ENCODE peak calls at places on chromosomes 1 and 21, in eight cellular contexts. V, R, Y, P, O, G, S and N are unnamed samples.

GRCh38 chr1:6361124-6361775 is 32.3 kb downstream of the ACOT7 start:
- DNase-seq in V (no peak), R (no peak), Y (no peak), P (no peak), O (no peak), G (no peak), S (no peak), N (no peak)

GRCh38 chr1:154779563-154780189 is 90.4 kb downstream of the KCNN3 start:
- DNase-seq in V (no peak), R (no peak), Y (no peak), P (no peak), O (no peak), G (peak; percentile 53), S (no peak), N (no peak)

GRCh38 chr1:205933672-205934618 is 9.3 kb downstream of the SLC26A9 start:
- DNase-seq in V (no peak), R (no peak), Y (peak; percentile 91), P (no peak), O (no peak), G (no peak), S (no peak), N (no peak)

GRCh38 chr1:245363821-245364220 is 209.0 kb downstream of the KIF26B start:
- DNase-seq in V (no peak), R (no peak), Y (no peak), P (no peak), O (no peak), G (no peak), S (no peak), N (no peak)

GRCh38 chr1:1230656-1231399 is 973 bp downstream of the SDF4 start:
- DNase-seq in V (no peak), R (peak; percentile 65), Y (peak; percentile 64), P (no peak), O (no peak), G (no peak), S (peak; percentile 68), N (no peak)

GRCh38 chr1:246733706-246734105 is 9.5 kb downstream of the SCCPDH start:
- DNase-seq in V (no peak), R (no peak), Y (no peak), P (no peak), O (no peak), G (no peak), S (no peak), N (no peak)

GRCh38 chr1:191851799-191852595 is 306.3 kb upstream of the RGS18 start:
- DNase-seq in V (no peak), R (no peak), Y (no peak), P (no peak), O (no peak), G (no peak), S (no peak), N (no peak)

GRCh38 chr1:241895013-241895412 is 47.0 kb downstream of the EXO1 start:
- DNase-seq in V (no peak), R (no peak), Y (no peak), P (no peak), O (no peak), G (no peak), S (no peak), N (no peak)

GRCh38 chr1:8351693-8352470 is 34.0 kb downstream of the SLC45A1 start:
- DNase-seq in V (peak; percentile 27), R (no peak), Y (peak; percentile 18), P (peak; percentile 78), O (no peak), G (peak; percentile 79), S (peak; percentile 66), N (no peak)

GRCh38 chr21:32412162-32412997 is at the start of gene EVA1C:
- DNase-seq in V (peak; percentile 71), R (peak; percentile 82), Y (peak; percentile 58), P (peak; percentile 85), O (peak; percentile 49), G (peak; percentile 88), S (no peak), N (peak; percentile 83)

GRCh38 chr1:145868232-145868631 is 9.4 kb upstream of the PIAS3 start:
- DNase-seq in V (no peak), R (no peak), Y (no peak), P (no peak), O (no peak), G (no peak), S (no peak), N (no peak)

GRCh38 chr1:25628741-25629421 is 12.3 kb downstream of the MAN1C1 start:
- DNase-seq in V (no peak), R (no peak), Y (no peak), P (no peak), O (no peak), G (no peak), S (no peak), N (no peak)

GRCh38 chr1:9070421-9071015 is 1.1 kb upstream of the SLC2A5 start:
- DNase-seq in V (no peak), R (no peak), Y (no peak), P (no peak), O (no peak), G (no peak), S (no peak), N (no peak)

GRCh38 chr1:53172751-53173498 is 23.7 kb upstream of the CPT2 start:
- DNase-seq in V (no peak), R (peak; percentile 41), Y (peak; percentile 86), P (no peak), O (no peak), G (no peak), S (peak; percentile 34), N (no peak)

GRCh38 chr1:204438628-204439027 is 27.0 kb upstream of the PPP1R15B start:
- DNase-seq in V (no peak), R (no peak), Y (peak; percentile 66), P (no peak), O (peak; percentile 48), G (peak; percentile 93), S (no peak), N (no peak)

GRCh38 chr1:156749429-156750118 is 1.9 kb downstream of the HDGF start:
- DNase-seq in V (no peak), R (peak; percentile 79), Y (peak; percentile 21), P (no peak), O (no peak), G (no peak), S (peak; percentile 62), N (peak; percentile 51)

GRCh38 chr1:199290186-199290585 is 651.3 kb downstream of the PTPRC start:
- DNase-seq in V (no peak), R (no peak), Y (no peak), P (no peak), O (no peak), G (no peak), S (no peak), N (no peak)

GRCh38 chr1:1341549-1342021 is 7.6 kb downstream of the DVL1 start:
- DNase-seq in V (no peak), R (no peak), Y (no peak), P (no peak), O (no peak), G (no peak), S (no peak), N (no peak)

GRCh38 chr1:238143038-238143437 is 252.3 kb upstream of the ZP4 start:
- DNase-seq in V (no peak), R (no peak), Y (no peak), P (no peak), O (no peak), G (no peak), S (no peak), N (no peak)

GRCh38 chr1:184945678-184946412 is 28.5 kb downstream of the NIBAN1 start:
- DNase-seq in V (no peak), R (no peak), Y (no peak), P (no peak), O (peak; percentile 27), G (no peak), S (no peak), N (no peak)

GRCh38 chr1:174971466-174971865 is 28.3 kb upstream of the CACYBP start:
- DNase-seq in V (no peak), R (no peak), Y (no peak), P (no peak), O (no peak), G (no peak), S (no peak), N (no peak)

GRCh38 chr21:45532826-45533730 is 9.2 kb downstream of the SLC19A1 start:
- DNase-seq in V (no peak), R (peak; percentile 90), Y (no peak), P (peak; percentile 72), O (no peak), G (peak; percentile 59), S (no peak), N (peak; percentile 68)
- H3K4me1 ChIP-seq in V (peaks cover 7% of the 10 kb centered on the region), R (peaks cover 30% of the 10 kb centered on the region), Y (no peaks in the 10 kb centered on the region), P (peaks cover 5% of the 10 kb centered on the region), O (peaks cover 19% of the 10 kb centered on the region), G (no peaks in the 10 kb centered on the region), S (no peaks in the 10 kb centered on the region), N (peaks cover 37% of the 10 kb centered on the region)

DNA sequence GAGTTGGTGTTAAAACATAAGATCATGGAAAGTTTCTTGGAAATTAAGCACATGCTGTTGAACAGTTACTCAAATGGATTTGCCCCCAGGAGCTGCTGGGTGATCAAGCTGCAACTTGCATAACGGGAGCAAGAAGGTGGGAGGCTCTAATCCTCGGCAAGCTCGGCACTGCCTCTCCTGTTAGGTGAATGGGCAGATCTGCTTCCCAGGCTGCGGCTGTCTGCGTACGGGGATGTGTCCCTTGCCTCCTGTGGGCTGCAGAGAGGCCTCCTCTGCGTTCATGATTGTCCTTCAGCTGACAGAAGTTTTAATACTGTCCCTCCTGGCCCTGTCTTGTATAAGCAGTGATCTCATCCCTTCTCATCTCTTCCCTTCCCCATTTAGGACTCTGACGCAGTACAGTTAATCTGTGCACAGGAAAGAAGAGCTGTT is 36.7 kb downstream of the ATP1A1 start:
- DNase-seq in V (no peak), R (no peak), Y (no peak), P (no peak), O (no peak), G (no peak), S (peak; percentile 46), N (no peak)
- TF ChIP-seq EP300 in V (no peak), R (no peak), Y (no peak), P (no peak), O (no peak), G (no peak), S (no peak), N (no peak)

DNA sequence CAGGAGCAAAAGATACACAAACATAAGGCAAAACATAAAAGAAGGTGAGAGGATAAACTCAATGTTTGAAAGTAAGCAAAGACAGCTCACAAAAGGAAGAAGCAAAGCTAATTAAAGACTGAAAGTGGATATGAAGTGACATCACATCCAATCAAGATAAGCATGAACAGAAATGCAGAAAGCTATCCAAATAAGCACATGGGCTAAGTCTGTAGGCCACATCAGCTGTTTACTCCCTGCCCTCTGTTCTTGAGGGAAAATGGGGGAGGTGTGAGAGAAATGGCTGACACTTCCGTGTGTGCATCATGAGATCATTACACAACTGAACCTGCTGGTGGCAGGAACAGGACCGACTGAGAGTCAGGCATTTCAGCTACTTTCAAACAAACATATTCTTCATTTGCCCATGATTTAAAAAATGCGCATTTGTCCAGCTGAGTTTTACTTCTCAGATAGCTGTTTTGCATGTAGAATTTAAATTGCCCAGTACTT is 27.3 kb upstream of the MAN1A2 start:
- DNase-seq in V (no peak), R (peak; percentile 20), Y (peak; percentile 69), P (no peak), O (no peak), G (no peak), S (peak; percentile 73), N (no peak)
- H3K27ac ChIP-seq in V (no peak overlapping the region), R (peak overlapping the region; percentile 32), Y (peak overlapping the region; percentile 5), P (no peak overlapping the region), O (no peak overlapping the region), G (no peak overlapping the region), S (peak overlapping the region; percentile 44), N (no peak overlapping the region)

DNA sequence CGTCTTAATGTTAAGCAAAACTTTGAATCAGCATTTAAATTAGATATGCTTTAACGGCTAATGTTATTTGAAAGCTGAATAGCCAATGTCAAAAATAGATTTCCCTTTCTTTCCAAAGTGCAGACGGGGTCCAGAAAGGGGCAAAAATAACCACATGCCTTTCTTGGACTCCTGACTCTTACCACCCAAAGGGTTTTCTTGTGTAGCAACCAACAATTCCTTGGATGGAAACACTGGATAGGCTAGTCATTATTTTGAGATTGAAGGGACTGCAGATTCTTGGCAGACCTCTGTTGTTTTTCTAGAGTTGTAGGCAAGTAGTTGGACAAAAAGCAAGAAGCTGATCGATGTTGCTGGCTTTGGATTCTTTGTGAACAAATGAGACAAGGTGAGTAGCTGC is 107.0 kb downstream of the MRPS6 start:
- DNase-seq in V (no peak), R (no peak), Y (no peak), P (no peak), O (no peak), G (no peak), S (no peak), N (no peak)
- H3K4me1 ChIP-seq in V (no peaks in the 10 kb centered on the region), R (no peaks in the 10 kb centered on the region), Y (no peaks in the 10 kb centered on the region), P (peaks cover 3% of the 10 kb centered on the region), O (peaks cover 45% of the 10 kb centered on the region), G (peaks cover 25% of the 10 kb centered on the region), S (no peaks in the 10 kb centered on the region), N (no peaks in the 10 kb centered on the region)